ENCODE peak calls at places on chromosome 14, in six cellular contexts. One of them, this sample, is unnamed.

GRCh38 chr14:104680056-104680805 is 9.2 kb upstream of the INF2 start:
- DNase-seq in psoas muscle: peak
- DNase-seq in uterus: peak
- DNase-seq in epithelial cell of proximal tubule: no peak
- DNase-seq in suprapubic skin: no peak
- DNase-seq in transverse colon: peak
- DNase-seq in this sample: no peak

GRCh38 chr14:28571636-28572035 is 195.0 kb upstream of the FOXG1 start:
- DNase-seq in psoas muscle: no peak
- DNase-seq in uterus: no peak
- DNase-seq in epithelial cell of proximal tubule: no peak
- DNase-seq in suprapubic skin: no peak
- DNase-seq in transverse colon: no peak
- DNase-seq in this sample: no peak

GRCh38 chr14:70080081-70080480 is 108.7 kb downstream of the SLC8A3 start:
- DNase-seq in psoas muscle: no peak
- DNase-seq in uterus: no peak
- DNase-seq in epithelial cell of proximal tubule: no peak
- DNase-seq in suprapubic skin: no peak
- DNase-seq in transverse colon: no peak
- DNase-seq in this sample: no peak

GRCh38 chr14:39548358-39548757 is 116.1 kb upstream of the FBXO33 start:
- DNase-seq in psoas muscle: no peak
- DNase-seq in uterus: no peak
- DNase-seq in epithelial cell of proximal tubule: no peak
- DNase-seq in suprapubic skin: no peak
- DNase-seq in transverse colon: no peak
- DNase-seq in this sample: no peak

GRCh38 chr14:68088463-68088862 is 268.9 kb downstream of the RAD51B start:
- DNase-seq in psoas muscle: peak
- DNase-seq in uterus: peak
- DNase-seq in epithelial cell of proximal tubule: no peak
- DNase-seq in suprapubic skin: no peak
- DNase-seq in transverse colon: no peak
- DNase-seq in this sample: no peak

GRCh38 chr14:63922696-63923421 is 70.1 kb downstream of the SYNE2 start:
- DNase-seq in psoas muscle: no peak
- DNase-seq in uterus: no peak
- DNase-seq in epithelial cell of proximal tubule: peak
- DNase-seq in suprapubic skin: no peak
- DNase-seq in transverse colon: peak
- DNase-seq in this sample: no peak

GRCh38 chr14:94748667-94749347 is 21.1 kb downstream of the GSC start:
- DNase-seq in psoas muscle: no peak
- DNase-seq in uterus: no peak
- DNase-seq in epithelial cell of proximal tubule: no peak
- DNase-seq in suprapubic skin: no peak
- DNase-seq in transverse colon: peak
- DNase-seq in this sample: no peak

GRCh38 chr14:23141706-23142467 is 22.8 kb upstream of the CEBPE start:
- DNase-seq in psoas muscle: peak
- DNase-seq in uterus: peak
- DNase-seq in epithelial cell of proximal tubule: peak
- DNase-seq in suprapubic skin: no peak
- DNase-seq in transverse colon: peak
- DNase-seq in this sample: no peak

GRCh38 chr14:102074415-102074964 is 12.4 kb downstream of the HSP90AA1 start:
- DNase-seq in psoas muscle: no peak
- DNase-seq in uterus: no peak
- DNase-seq in epithelial cell of proximal tubule: no peak
- DNase-seq in suprapubic skin: no peak
- DNase-seq in transverse colon: no peak
- DNase-seq in this sample: no peak

GRCh38 chr14:105065280-105066228 is at the start of gene GPR132:
- DNase-seq in psoas muscle: peak
- DNase-seq in uterus: no peak
- DNase-seq in epithelial cell of proximal tubule: no peak
- DNase-seq in suprapubic skin: peak
- DNase-seq in transverse colon: peak
- DNase-seq in this sample: peak

GRCh38 chr14:60654303-60654925 is 5.1 kb upstream of the SIX1 start:
- DNase-seq in psoas muscle: no peak
- DNase-seq in uterus: no peak
- DNase-seq in epithelial cell of proximal tubule: no peak
- DNase-seq in suprapubic skin: no peak
- DNase-seq in transverse colon: no peak
- DNase-seq in this sample: no peak

GRCh38 chr14:99737451-99737951 is 53.4 kb downstream of the CYP46A1 start:
- DNase-seq in psoas muscle: peak
- DNase-seq in uterus: peak
- DNase-seq in epithelial cell of proximal tubule: no peak
- DNase-seq in suprapubic skin: no peak
- DNase-seq in transverse colon: no peak
- DNase-seq in this sample: no peak

GRCh38 chr14:21185506-21185905 is 29.6 kb upstream of the OR5AU1 start:
- DNase-seq in psoas muscle: no peak
- DNase-seq in uterus: no peak
- DNase-seq in epithelial cell of proximal tubule: no peak
- DNase-seq in suprapubic skin: no peak
- DNase-seq in transverse colon: no peak
- DNase-seq in this sample: no peak

GRCh38 chr14:69559581-69560011 is 15.1 kb downstream of the CCDC177 start:
- DNase-seq in psoas muscle: no peak
- DNase-seq in uterus: no peak
- DNase-seq in epithelial cell of proximal tubule: no peak
- DNase-seq in suprapubic skin: no peak
- DNase-seq in transverse colon: no peak
- DNase-seq in this sample: no peak

GRCh38 chr14:21891921-21892320 is 218.3 kb upstream of the OR4E1 start:
- DNase-seq in psoas muscle: no peak
- DNase-seq in uterus: no peak
- DNase-seq in epithelial cell of proximal tubule: no peak
- DNase-seq in suprapubic skin: no peak
- DNase-seq in transverse colon: no peak
- DNase-seq in this sample: no peak

GRCh38 chr14:94769413-94770250 is at the start of gene GSC:
- DNase-seq in psoas muscle: peak
- DNase-seq in uterus: no peak
- DNase-seq in epithelial cell of proximal tubule: no peak
- DNase-seq in suprapubic skin: no peak
- DNase-seq in transverse colon: peak
- DNase-seq in this sample: no peak

GRCh38 chr14:32492482-32492881 is 163.4 kb downstream of the AKAP6 start:
- DNase-seq in psoas muscle: no peak
- DNase-seq in uterus: no peak
- DNase-seq in epithelial cell of proximal tubule: no peak
- DNase-seq in suprapubic skin: no peak
- DNase-seq in transverse colon: no peak
- DNase-seq in this sample: no peak

GRCh38 chr14:104157303-104157928 is 19.0 kb downstream of the KIF26A start:
- DNase-seq in psoas muscle: no peak
- DNase-seq in uterus: no peak
- DNase-seq in epithelial cell of proximal tubule: no peak
- DNase-seq in suprapubic skin: no peak
- DNase-seq in transverse colon: no peak
- DNase-seq in this sample: no peak

GRCh38 chr14:100618763-100619320 is 31.6 kb upstream of the BEGAIN start:
- DNase-seq in psoas muscle: no peak
- DNase-seq in uterus: peak
- DNase-seq in epithelial cell of proximal tubule: no peak
- DNase-seq in suprapubic skin: peak
- DNase-seq in transverse colon: peak
- DNase-seq in this sample: no peak

GRCh38 chr14:105711841-105712460 is 185.6 kb downstream of the TMEM121 start:
- DNase-seq in psoas muscle: no peak
- DNase-seq in uterus: no peak
- DNase-seq in epithelial cell of proximal tubule: no peak
- DNase-seq in suprapubic skin: no peak
- DNase-seq in transverse colon: no peak
- DNase-seq in this sample: no peak

GRCh38 chr14:37864861-37865718 is 269.7 kb downstream of the TTC6 start:
- DNase-seq in psoas muscle: no peak
- DNase-seq in uterus: no peak
- DNase-seq in epithelial cell of proximal tubule: peak
- DNase-seq in suprapubic skin: no peak
- DNase-seq in transverse colon: peak
- DNase-seq in this sample: no peak

GRCh38 chr14:95300002-95300696 is 19.6 kb downstream of the CLMN start:
- DNase-seq in psoas muscle: no peak
- DNase-seq in uterus: no peak
- DNase-seq in epithelial cell of proximal tubule: no peak
- DNase-seq in suprapubic skin: no peak
- DNase-seq in transverse colon: no peak
- DNase-seq in this sample: no peak

GRCh38 chr14:61573748-61574513 is 121.4 kb upstream of the HIF1A start:
- DNase-seq in psoas muscle: no peak
- DNase-seq in uterus: no peak
- DNase-seq in epithelial cell of proximal tubule: no peak
- DNase-seq in suprapubic skin: no peak
- DNase-seq in transverse colon: no peak
- DNase-seq in this sample: no peak

GRCh38 chr14:77322209-77322902 is 1.5 kb downstream of the GSTZ1 start:
- DNase-seq in psoas muscle: no peak
- DNase-seq in uterus: no peak
- DNase-seq in epithelial cell of proximal tubule: no peak
- DNase-seq in suprapubic skin: peak
- DNase-seq in transverse colon: no peak
- DNase-seq in this sample: no peak
- TF ChIP-seq CTCF in psoas muscle: no peak
- TF ChIP-seq CTCF in uterus: no peak
- TF ChIP-seq CTCF in epithelial cell of proximal tubule: no peak
- TF ChIP-seq CTCF in suprapubic skin: no peak
- TF ChIP-seq CTCF in transverse colon: no peak
- TF ChIP-seq CTCF in this sample: no peak

DNA sequence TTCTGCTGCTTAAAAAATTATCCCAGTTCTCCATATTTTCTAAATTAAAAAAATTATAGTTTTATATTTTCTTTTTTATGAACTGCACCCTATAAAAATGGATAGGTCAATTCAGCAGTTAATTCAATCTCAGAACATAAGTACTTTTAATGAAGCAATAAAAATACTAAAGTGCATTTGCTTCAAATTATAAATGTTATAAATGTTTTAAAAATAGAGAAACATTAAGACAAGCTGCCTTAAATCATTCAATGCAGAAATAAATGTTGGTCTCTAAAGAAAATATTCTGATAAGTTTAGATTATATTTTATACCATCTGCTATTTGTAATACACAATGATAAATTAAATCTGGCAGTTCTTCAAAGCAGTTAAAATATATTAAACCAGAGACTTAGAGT is 65.6 kb downstream of the ZC3H14 start:
- DNase-seq in psoas muscle: no peak
- DNase-seq in uterus: no peak
- DNase-seq in epithelial cell of proximal tubule: no peak
- DNase-seq in suprapubic skin: no peak
- DNase-seq in transverse colon: no peak
- DNase-seq in this sample: no peak
- TF ChIP-seq CTCF in psoas muscle: no peak
- TF ChIP-seq CTCF in uterus: no peak
- TF ChIP-seq CTCF in epithelial cell of proximal tubule: no peak
- TF ChIP-seq CTCF in suprapubic skin: no peak
- TF ChIP-seq CTCF in transverse colon: no peak
- TF ChIP-seq CTCF in this sample: no peak

GRCh38 chr14:52349731-52350130 is 35.6 kb downstream of the PTGER2 start:
- DNase-seq in psoas muscle: no peak
- DNase-seq in uterus: no peak
- DNase-seq in epithelial cell of proximal tubule: no peak
- DNase-seq in suprapubic skin: no peak
- DNase-seq in transverse colon: no peak
- DNase-seq in this sample: no peak

GRCh38 chr14:52346778-52347177 is 32.7 kb downstream of the PTGER2 start:
- DNase-seq in psoas muscle: no peak
- DNase-seq in uterus: no peak
- DNase-seq in epithelial cell of proximal tubule: no peak
- DNase-seq in suprapubic skin: no peak
- DNase-seq in transverse colon: no peak
- DNase-seq in this sample: no peak

GRCh38 chr14:52348796-52349195 is 34.7 kb downstream of the PTGER2 start:
- DNase-seq in psoas muscle: no peak
- DNase-seq in uterus: no peak
- DNase-seq in epithelial cell of proximal tubule: peak
- DNase-seq in suprapubic skin: no peak
- DNase-seq in transverse colon: no peak
- DNase-seq in this sample: no peak

GRCh38 chr14:52350445-52350844 is 36.3 kb downstream of the PTGER2 start:
- DNase-seq in psoas muscle: no peak
- DNase-seq in uterus: no peak
- DNase-seq in epithelial cell of proximal tubule: no peak
- DNase-seq in suprapubic skin: no peak
- DNase-seq in transverse colon: no peak
- DNase-seq in this sample: no peak

DNA sequence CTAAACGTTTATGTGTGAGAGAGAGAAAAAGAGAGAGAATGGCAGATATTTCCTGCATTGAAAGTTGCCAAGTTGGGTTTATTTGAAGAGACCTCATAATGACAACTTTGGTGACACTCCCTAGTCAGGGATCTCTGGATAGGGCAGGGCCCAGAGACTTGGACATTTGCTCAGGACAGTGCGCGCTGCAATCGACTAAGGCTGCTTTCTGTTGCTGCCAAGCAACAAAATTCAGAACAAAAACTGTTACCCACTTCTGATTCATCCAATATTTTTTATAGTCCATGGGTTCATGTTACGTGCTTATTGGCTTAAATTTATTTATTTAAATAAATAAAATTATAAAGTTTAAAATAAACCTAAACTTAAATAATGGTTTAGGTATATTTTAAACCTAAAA is 34.2 kb downstream of the PTGER2 start:
- DNase-seq in psoas muscle: no peak
- DNase-seq in uterus: no peak
- DNase-seq in epithelial cell of proximal tubule: no peak
- DNase-seq in suprapubic skin: no peak
- DNase-seq in transverse colon: no peak
- DNase-seq in this sample: no peak
- TF ChIP-seq CTCF in psoas muscle: no peak
- TF ChIP-seq CTCF in uterus: no peak
- TF ChIP-seq CTCF in epithelial cell of proximal tubule: no peak
- TF ChIP-seq CTCF in suprapubic skin: no peak
- TF ChIP-seq CTCF in transverse colon: no peak
- TF ChIP-seq CTCF in this sample: no peak

GRCh38 chr14:77033622-77034521 is 5.4 kb upstream of the IRF2BPL start:
- DNase-seq in psoas muscle: peak
- DNase-seq in uterus: peak
- DNase-seq in epithelial cell of proximal tubule: no peak
- DNase-seq in suprapubic skin: peak
- DNase-seq in transverse colon: peak
- DNase-seq in this sample: peak

GRCh38 chr14:77035267-77035666 is 6.8 kb upstream of the IRF2BPL start:
- DNase-seq in psoas muscle: no peak
- DNase-seq in uterus: no peak
- DNase-seq in epithelial cell of proximal tubule: no peak
- DNase-seq in suprapubic skin: no peak
- DNase-seq in transverse colon: no peak
- DNase-seq in this sample: no peak

GRCh38 chr14:77032483-77032853 is 4.0 kb upstream of the IRF2BPL start:
- DNase-seq in psoas muscle: no peak
- DNase-seq in uterus: no peak
- DNase-seq in epithelial cell of proximal tubule: no peak
- DNase-seq in suprapubic skin: no peak
- DNase-seq in transverse colon: no peak
- DNase-seq in this sample: no peak

GRCh38 chr14:77031680-77032482 is 3.4 kb upstream of the IRF2BPL start:
- DNase-seq in psoas muscle: peak
- DNase-seq in uterus: peak
- DNase-seq in epithelial cell of proximal tubule: no peak
- DNase-seq in suprapubic skin: no peak
- DNase-seq in transverse colon: peak
- DNase-seq in this sample: no peak

GRCh38 chr14:77032854-77033621 is 4.5 kb upstream of the IRF2BPL start:
- DNase-seq in psoas muscle: peak
- DNase-seq in uterus: peak
- DNase-seq in epithelial cell of proximal tubule: peak
- DNase-seq in suprapubic skin: peak
- DNase-seq in transverse colon: peak
- DNase-seq in this sample: peak
- TF ChIP-seq CTCF in psoas muscle: peak
- TF ChIP-seq CTCF in uterus: peak
- TF ChIP-seq CTCF in epithelial cell of proximal tubule: peak
- TF ChIP-seq CTCF in suprapubic skin: no peak
- TF ChIP-seq CTCF in transverse colon: no peak
- TF ChIP-seq CTCF in this sample: no peak

This sample was measured in activated B cell treated with CpG ODN at 0.5 μM for 24 hours.